ENCODE peak calls at places on chromosomes 3 and 15, in nine cellular contexts. O is progenitor cell of endocrine pancreas, K is right atrium auricular region, J is heart right ventricle, N is endothelial cell, Y is H9, U is left lung, H is choroid plexus epithelial cell, R is left ventricle myocardium inferior. W is an unnamed sample.

GRCh38 chr3:103906808-103907207 is 1459.9 kb upstream of the ALCAM start:
- DNase-seq in O (no peak), K (no peak), J (no peak), N (no peak), Y (no peak), U (no peak), H (no peak), R (no peak), W (no peak)

GRCh38 chr3:100033814-100034490 is 80.3 kb downstream of the FILIP1L start:
- DNase-seq in O (no peak), K (no peak), J (no peak), N (no peak), Y (no peak), U (no peak), H (peak; percentile 80), R (no peak), W (no peak)

GRCh38 chr15:92930061-92930460 is 29.9 kb downstream of the CHD2 start:
- DNase-seq in O (no peak), K (no peak), J (no peak), N (no peak), Y (no peak), U (no peak), H (peak; percentile 54), R (no peak), W (no peak)

GRCh38 chr15:95935852-95936251 is 394.6 kb upstream of the NR2F2 start:
- DNase-seq in O (no peak), K (no peak), J (no peak), N (no peak), Y (no peak), U (no peak), H (peak; percentile 8), R (no peak), W (no peak)

GRCh38 chr15:74790080-74790916 is 8.4 kb downstream of the CSK start:
- DNase-seq in O (no peak), K (peak; percentile 75), J (peak; percentile 82), N (no peak), Y (no peak), U (peak; percentile 73), H (peak; percentile 90), R (peak; percentile 82), W (no peak)

GRCh38 chr3:156605686-156606605 is 51.0 kb upstream of the SSR3 start:
- DNase-seq in O (peak; percentile 18), K (peak; percentile 71), J (peak; percentile 42), N (peak; percentile 14), Y (peak; percentile 69), U (peak; percentile 88), H (peak; percentile 82), R (peak; percentile 44), W (no peak)

GRCh38 chr3:32292085-32292796 is 53.8 kb downstream of the CMTM8 start:
- DNase-seq in O (no peak), K (no peak), J (no peak), N (no peak), Y (no peak), U (no peak), H (no peak), R (no peak), W (no peak)

GRCh38 chr15:94385441-94385840 is 154.1 kb downstream of the MCTP2 start:
- DNase-seq in O (no peak), K (no peak), J (no peak), N (no peak), Y (no peak), U (no peak), H (no peak), R (no peak), W (no peak)

DNA sequence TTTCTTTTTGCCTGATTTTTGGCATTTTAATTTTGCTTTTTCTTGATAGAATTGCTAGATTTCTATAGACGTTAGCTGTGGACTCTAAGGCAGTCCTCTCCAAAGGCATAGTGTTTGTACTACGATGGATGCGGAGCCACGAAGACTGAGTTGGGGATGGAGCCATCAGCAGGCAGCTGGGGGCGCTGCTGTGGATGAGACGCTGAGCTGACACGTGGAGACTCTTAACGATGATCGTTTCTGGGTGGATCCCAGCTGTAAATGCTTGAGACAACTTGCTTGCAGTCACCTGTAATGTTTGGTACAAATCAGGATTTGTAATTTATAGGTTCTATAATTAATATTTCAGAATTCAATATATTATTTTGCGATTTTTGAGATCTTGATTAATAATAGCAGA is 13.3 kb upstream of the PPP1R2 start:
- DNase-seq in O (no peak), K (no peak), J (no peak), N (peak; percentile 32), Y (peak; percentile 60), U (no peak), H (peak; percentile 54), R (no peak), W (no peak)
- TF ChIP-seq CTCF in O (peak; percentile 26), K (no peak), J (peak; percentile 47), N (no peak), Y (peak; percentile 72), U (no peak), H (peak; percentile 70), R (peak; percentile 44), W (no peak)

GRCh38 chr3:17753271-17753992 is 11.0 kb upstream of the TBC1D5 start:
- DNase-seq in O (no peak), K (no peak), J (no peak), N (no peak), Y (no peak), U (no peak), H (no peak), R (no peak), W (no peak)
- TF ChIP-seq CTCF in O (no peak), K (no peak), J (no peak), N (no peak), Y (no peak), U (no peak), H (no peak), R (no peak), W (no peak)

GRCh38 chr15:44593042-44593736 is 56.2 kb downstream of the EIF3J start:
- DNase-seq in O (no peak), K (no peak), J (no peak), N (no peak), Y (no peak), U (no peak), H (peak; percentile 50), R (no peak), W (no peak)
- TF ChIP-seq CTCF in O (peak; percentile 54), K (no peak), J (peak; percentile 53), N (peak; percentile 41), Y (peak; percentile 56), U (peak; percentile 23), H (peak; percentile 64), R (peak; percentile 45), W (peak; percentile 61)

DNA sequence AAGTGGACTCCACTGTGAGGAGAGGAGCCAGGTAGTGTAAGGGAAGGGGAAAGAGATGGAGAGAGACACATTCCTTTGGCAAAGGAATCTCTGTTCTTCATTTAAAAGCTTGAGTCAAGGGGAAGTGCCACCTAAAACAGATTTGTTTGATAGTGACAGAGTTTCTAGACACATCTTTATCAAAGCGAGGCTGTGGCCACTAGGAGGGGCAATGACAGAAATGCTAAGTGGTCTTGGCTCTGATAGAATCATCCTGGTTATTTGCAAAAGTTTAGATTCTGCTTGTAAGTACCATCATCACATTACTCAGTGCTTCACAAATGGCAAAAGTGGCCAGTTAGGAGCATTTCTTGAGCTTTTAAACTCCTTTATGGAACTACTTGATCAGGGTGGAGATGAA is 261.4 kb downstream of the CNTN3 start:
- DNase-seq in O (no peak), K (no peak), J (no peak), N (peak; percentile 17), Y (peak; percentile 28), U (no peak), H (peak; percentile 21), R (no peak), W (no peak)
- TF ChIP-seq CTCF in O (no peak), K (no peak), J (no peak), N (peak; percentile 43), Y (peak; percentile 60), U (no peak), H (peak; percentile 45), R (no peak), W (no peak)